ENCODE peak calls at places on chromosomes 7 and 10, in four cellular contexts. One of them, this sample, is unnamed.

GRCh38 chr7:128404826-128405344 is 4.9 kb downstream of the IMPDH1 start:
- DNase-seq in ELR: peak; percentile 40
- DNase-seq in activated T-cell treated with anti-CD3 and anti-CD28 coated beads, Interleukin-2, amount 50 U/mL, for 1 hour: peak; percentile 28
- DNase-seq in activated CD4-positive, alpha-beta T cell treated with anti-CD3 and anti-CD28 coated beads, Interleukin-2, amount 50 U/mL, for 24 hours: no peak
- DNase-seq in this sample: peak; percentile 30

GRCh38 chr7:55965805-55966421 is 1.5 kb downstream of the NIPSNAP2 start:
- DNase-seq in ELR: peak; percentile 15
- DNase-seq in activated T-cell treated with anti-CD3 and anti-CD28 coated beads, Interleukin-2, amount 50 U/mL, for 1 hour: no peak
- DNase-seq in activated CD4-positive, alpha-beta T cell treated with anti-CD3 and anti-CD28 coated beads, Interleukin-2, amount 50 U/mL, for 24 hours: no peak
- DNase-seq in this sample: no peak

GRCh38 chr10:121709674-121710073 is 111.4 kb upstream of the FGFR2 start:
- DNase-seq in ELR: no peak
- DNase-seq in activated T-cell treated with anti-CD3 and anti-CD28 coated beads, Interleukin-2, amount 50 U/mL, for 1 hour: no peak
- DNase-seq in activated CD4-positive, alpha-beta T cell treated with anti-CD3 and anti-CD28 coated beads, Interleukin-2, amount 50 U/mL, for 24 hours: no peak
- DNase-seq in this sample: no peak

GRCh38 chr10:103720328-103720963 is 134.9 kb downstream of the SH3PXD2A start:
- DNase-seq in ELR: no peak
- DNase-seq in activated T-cell treated with anti-CD3 and anti-CD28 coated beads, Interleukin-2, amount 50 U/mL, for 1 hour: no peak
- DNase-seq in activated CD4-positive, alpha-beta T cell treated with anti-CD3 and anti-CD28 coated beads, Interleukin-2, amount 50 U/mL, for 24 hours: no peak
- DNase-seq in this sample: no peak

GRCh38 chr10:126955396-126955795 is 50.2 kb downstream of the DOCK1 start:
- DNase-seq in ELR: no peak
- DNase-seq in activated T-cell treated with anti-CD3 and anti-CD28 coated beads, Interleukin-2, amount 50 U/mL, for 1 hour: no peak
- DNase-seq in activated CD4-positive, alpha-beta T cell treated with anti-CD3 and anti-CD28 coated beads, Interleukin-2, amount 50 U/mL, for 24 hours: no peak
- DNase-seq in this sample: no peak

GRCh38 chr10:129057856-129058663 is 409.0 kb upstream of the MGMT start:
- DNase-seq in ELR: no peak
- DNase-seq in activated T-cell treated with anti-CD3 and anti-CD28 coated beads, Interleukin-2, amount 50 U/mL, for 1 hour: peak; percentile 36
- DNase-seq in activated CD4-positive, alpha-beta T cell treated with anti-CD3 and anti-CD28 coated beads, Interleukin-2, amount 50 U/mL, for 24 hours: no peak
- DNase-seq in this sample: no peak

GRCh38 chr7:104179178-104179577 is 28.6 kb downstream of the ORC5 start:
- DNase-seq in ELR: peak; percentile 42
- DNase-seq in activated T-cell treated with anti-CD3 and anti-CD28 coated beads, Interleukin-2, amount 50 U/mL, for 1 hour: no peak
- DNase-seq in activated CD4-positive, alpha-beta T cell treated with anti-CD3 and anti-CD28 coated beads, Interleukin-2, amount 50 U/mL, for 24 hours: no peak
- DNase-seq in this sample: peak; percentile 37

GRCh38 chr7:8178353-8178752 is 83.6 kb downstream of the ICA1 start:
- DNase-seq in ELR: no peak
- DNase-seq in activated T-cell treated with anti-CD3 and anti-CD28 coated beads, Interleukin-2, amount 50 U/mL, for 1 hour: no peak
- DNase-seq in activated CD4-positive, alpha-beta T cell treated with anti-CD3 and anti-CD28 coated beads, Interleukin-2, amount 50 U/mL, for 24 hours: no peak
- DNase-seq in this sample: peak; percentile 6

GRCh38 chr7:44147026-44147881 is 6.1 kb upstream of the MYL7 start:
- DNase-seq in ELR: no peak
- DNase-seq in activated T-cell treated with anti-CD3 and anti-CD28 coated beads, Interleukin-2, amount 50 U/mL, for 1 hour: no peak
- DNase-seq in activated CD4-positive, alpha-beta T cell treated with anti-CD3 and anti-CD28 coated beads, Interleukin-2, amount 50 U/mL, for 24 hours: no peak
- DNase-seq in this sample: no peak

GRCh38 chr10:34098817-34099567 is 716.1 kb downstream of the PARD3 start:
- DNase-seq in ELR: no peak
- DNase-seq in activated T-cell treated with anti-CD3 and anti-CD28 coated beads, Interleukin-2, amount 50 U/mL, for 1 hour: no peak
- DNase-seq in activated CD4-positive, alpha-beta T cell treated with anti-CD3 and anti-CD28 coated beads, Interleukin-2, amount 50 U/mL, for 24 hours: no peak
- DNase-seq in this sample: no peak

This sample was measured in ACHN.